ENCODE peak calls at places on chromosomes 2 and 18, in seven cellular contexts. E is fibroblast of the aortic adventitia, S is lung, X is breast epithelium, B is AG09309, T is esophagus muscularis mucosa, O is bronchial epithelial cell. W is an unnamed sample.

GRCh38 chr2:110713508-110714362 is 18.6 kb upstream of the ACOXL start:
- DNase-seq in S (no peak), E (no peak), O (peak), B (no peak), T (peak), X (no peak), W (no peak)

GRCh38 chr2:169461143-169461542 is 18.2 kb upstream of the BBS5 start:
- DNase-seq in B (no peak), T (no peak), X (no peak), S (no peak), E (no peak), O (no peak), W (no peak)

GRCh38 chr2:238446371-238446770 is 19.6 kb downstream of the ASB1 start:
- DNase-seq in O (no peak), B (no peak), T (no peak), S (no peak), E (no peak), X (no peak), W (no peak)

GRCh38 chr18:5466256-5466655 is 77.5 kb downstream of the EPB41L3 start:
- DNase-seq in T (no peak), O (no peak), E (no peak), B (no peak), S (no peak), X (no peak), W (no peak)

GRCh38 chr2:23385351-23385747 is 370 bp downstream of the KLHL29 start:
- DNase-seq in E (peak), X (no peak), S (no peak), B (no peak), O (no peak), T (no peak), W (no peak)

GRCh38 chr2:231488331-231488730 is 24.0 kb upstream of the NCL start:
- DNase-seq in T (no peak), O (no peak), B (no peak), X (no peak), S (no peak), E (no peak), W (no peak)

GRCh38 chr2:88831792-88832248 is 140.3 kb downstream of the RPIA start:
- DNase-seq in O (no peak), S (peak), E (peak), B (no peak), X (no peak), T (peak), W (no peak)

GRCh38 chr2:48799605-48800004 is 44.1 kb upstream of the LHCGR start:
- DNase-seq in E (no peak), S (no peak), T (no peak), O (no peak), X (no peak), B (no peak), W (no peak)

GRCh38 chr18:2083691-2084090 is 487.6 kb downstream of the METTL4 start:
- DNase-seq in O (peak), E (no peak), T (no peak), S (no peak), X (no peak), B (no peak), W (no peak)

GRCh38 chr2:97730245-97730644 is 16.9 kb downstream of the ZAP70 start:
- DNase-seq in S (no peak), B (no peak), E (peak), X (no peak), O (peak), T (no peak), W (no peak)

GRCh38 chr18:59140287-59140885 is 702 bp downstream of the SEC11C start:
- DNase-seq in O (peak), S (no peak), T (no peak), B (no peak), E (peak), X (no peak), W (peak)

GRCh38 chr2:231710751-231711676 is 2.7 kb downstream of the PTMA start:
- DNase-seq in E (no peak), X (no peak), T (no peak), O (no peak), B (no peak), S (peak), W (no peak)

GRCh38 chr2:96795076-96795475 is 21.0 kb upstream of the CNNM3 start:
- DNase-seq in X (no peak), S (no peak), T (no peak), E (no peak), O (no peak), B (no peak), W (no peak)

GRCh38 chr18:44789704-44790103 is 109.0 kb downstream of the SETBP1 start:
- DNase-seq in X (no peak), S (no peak), O (peak), T (no peak), B (no peak), E (peak), W (no peak)

GRCh38 chr2:8059255-8059654 is 622.6 kb upstream of the ID2 start:
- DNase-seq in S (no peak), E (no peak), X (no peak), T (no peak), B (no peak), O (no peak), W (no peak)

GRCh38 chr2:72334806-72335205 is 187.1 kb upstream of the CYP26B1 start:
- DNase-seq in E (no peak), B (no peak), T (no peak), S (no peak), X (no peak), O (no peak), W (no peak)

GRCh38 chr18:39839782-39840181 is 2115.3 kb upstream of the PIK3C3 start:
- DNase-seq in X (no peak), B (no peak), S (no peak), O (peak), E (no peak), T (no peak), W (no peak)

GRCh38 chr2:207253946-207254345 is 88.2 kb upstream of the KLF7 start:
- DNase-seq in O (peak), T (no peak), S (no peak), X (no peak), B (peak), E (peak), W (peak)

GRCh38 chr18:59921384-59921891 is 21.6 kb downstream of the PMAIP1 start:
- DNase-seq in B (no peak), E (no peak), S (no peak), O (no peak), T (peak), X (no peak), W (no peak)

GRCh38 chr18:63707816-63708215 is 5.1 kb downstream of the SERPINB11 start:
- DNase-seq in X (no peak), E (no peak), O (no peak), T (no peak), B (no peak), S (no peak), W (no peak)

GRCh38 chr2:239793851-239794250 is 231.3 kb downstream of the NDUFA10 start:
- DNase-seq in T (no peak), X (peak), S (no peak), O (no peak), B (no peak), E (no peak), W (no peak)

GRCh38 chr2:144374163-144374661 is 145.7 kb downstream of the ZEB2 start:
- DNase-seq in B (no peak), O (no peak), E (no peak), S (no peak), T (no peak), X (no peak), W (no peak)

GRCh38 chr2:96508521-96509113 is 3.5 kb upstream of the NEURL3 start:
- DNase-seq in O (no peak), T (no peak), E (no peak), S (no peak), B (no peak), X (peak), W (no peak)

GRCh38 chr2:40372278-40372580 is 79.7 kb downstream of the SLC8A1 start:
- DNase-seq in S (no peak), E (peak), X (no peak), B (no peak), T (no peak), O (no peak), W (no peak)

GRCh38 chr2:193303464-193303863 is 1108.7 kb upstream of the TMEFF2 start:
- DNase-seq in B (no peak), E (no peak), S (no peak), T (no peak), O (peak), X (no peak), W (no peak)

GRCh38 chr18:55779461-55779710 is 191.4 kb upstream of the TCF4 start:
- DNase-seq in X (no peak), E (no peak), B (no peak), T (no peak), O (no peak), S (no peak), W (no peak)

GRCh38 chr2:182280128-182280527 is 146.7 kb downstream of the PDE1A start:
- DNase-seq in E (peak), S (no peak), B (no peak), T (no peak), X (no peak), O (no peak), W (no peak)

GRCh38 chr18:66410692-66411091 is 193.2 kb downstream of the CDH19 start:
- DNase-seq in X (no peak), O (peak), E (no peak), B (no peak), S (no peak), T (no peak), W (no peak)

GRCh38 chr18:10131783-10132381 is 218.1 kb downstream of the VAPA start:
- DNase-seq in B (no peak), O (no peak), T (no peak), X (no peak), S (no peak), E (no peak), W (no peak)
- H3K4me3 ChIP-seq in B (no peak), O (peak), T (peak), X (peak), S (peak), E (no peak), W (no peak)

DNA sequence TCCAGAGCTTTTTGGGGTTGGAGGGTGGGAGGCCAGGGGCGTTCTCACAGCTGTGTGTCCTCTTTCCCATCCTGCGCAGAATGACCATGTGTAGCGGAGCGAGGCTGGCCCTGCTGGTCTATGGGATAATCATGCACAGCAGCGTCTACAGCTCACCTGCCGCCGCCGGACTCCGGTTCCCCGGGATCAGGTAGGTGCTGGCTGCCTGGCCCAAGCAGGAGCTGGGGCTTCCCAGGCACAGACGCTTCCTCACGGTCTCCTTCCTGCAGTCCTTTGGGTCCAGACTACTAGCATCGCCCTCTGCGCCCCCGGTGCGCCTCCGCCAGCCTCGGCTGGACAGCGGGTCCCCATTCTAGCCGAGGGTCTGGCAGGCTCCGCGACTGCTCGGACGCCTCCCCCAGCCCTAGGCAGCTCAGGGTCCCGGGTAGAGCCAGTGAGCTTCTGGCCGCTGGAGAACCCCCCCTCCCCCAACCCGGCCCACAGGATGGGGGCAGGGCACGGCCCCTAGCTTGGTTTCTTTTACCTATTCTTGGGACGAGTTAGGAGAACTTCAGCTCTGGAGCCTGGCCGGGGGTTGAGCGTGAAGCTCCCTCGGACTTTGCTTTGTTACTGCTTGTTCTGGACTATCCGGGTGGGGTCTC is 756 bp downstream of the ADCYAP1 start:
- DNase-seq in X (no peak), E (no peak), S (no peak), B (no peak), O (no peak), T (no peak), W (no peak)
- H3K4me3 ChIP-seq in X (no peak), E (no peak), S (no peak), B (no peak), O (no peak), T (no peak), W (no peak)

GRCh38 chr2:187404431-187405110 is 43.5 kb downstream of the CALCRL start:
- DNase-seq in T (no peak), S (no peak), O (no peak), X (no peak), B (no peak), E (peak), W (no peak)
- H3K4me3 ChIP-seq in T (no peak), S (no peak), O (no peak), X (peak), B (no peak), E (no peak), W (no peak)

DNA sequence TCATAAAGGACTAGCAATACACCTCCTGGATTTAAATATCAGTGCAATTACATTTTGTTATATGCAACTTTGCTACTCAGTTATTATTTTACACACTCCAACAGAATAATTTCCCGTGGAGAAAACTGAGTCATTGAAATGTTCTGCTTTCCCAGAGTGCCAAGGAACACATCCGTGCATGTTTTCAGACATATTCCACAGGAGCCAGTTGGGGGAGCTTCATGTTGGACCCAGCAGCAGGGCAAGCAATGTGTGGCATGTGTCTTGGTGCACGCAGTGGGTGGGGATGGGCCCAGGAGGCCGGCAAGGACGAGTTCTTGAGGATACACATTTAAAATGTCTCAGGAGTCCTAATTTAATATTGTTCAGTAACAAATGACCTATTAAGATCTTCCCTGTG is 14.4 kb upstream of the SMIM21 start:
- DNase-seq in S (no peak), T (no peak), X (no peak), E (peak), O (no peak), B (no peak), W (no peak)
- H3K4me3 ChIP-seq in S (no peak), T (no peak), X (no peak), E (no peak), O (no peak), B (no peak), W (no peak)

GRCh38 chr2:26911911-26912861 is 58.3 kb upstream of the MAPRE3 start:
- DNase-seq in S (no peak), O (no peak), T (peak), B (no peak), X (no peak), E (no peak), W (no peak)
- H3K4me3 ChIP-seq in S (no peak), O (no peak), T (no peak), B (no peak), X (no peak), E (no peak), W (no peak)

GRCh38 chr2:173196080-173196479 is 120.4 kb downstream of the MAP3K20 start:
- DNase-seq in B (no peak), T (no peak), O (no peak), E (no peak), S (no peak), X (no peak), W (no peak)
- H3K4me3 ChIP-seq in B (no peak), T (no peak), O (no peak), E (no peak), S (no peak), X (no peak), W (no peak)

W was measured in skeletal muscle cell.